ENCODE peak calls at places on chromosome 18, in nine cellular contexts. N is activated CD4-positive, alpha-beta memory T cell treated with anti-CD3 and anti-CD28 coated beads for 36 hours; T is AG08396; L is body of pancreas; M is 8988T; X is HepG2; H is Calu3; W is GM12865; Y is activated effector memory CD4-positive, alpha-beta T cell treated with anti-CD3 and anti-CD28 coated beads, Interleukin-2, amount 50 U/mL, for 16 hours. S is an unnamed sample.

GRCh38 chr18:35489913-35490490 is 7.8 kb downstream of the INO80C start:
- DNase-seq in H (no peak), W (no peak), N (no peak), Y (no peak), L (no peak), M (no peak), T (no peak), X (no peak), S (no peak)

GRCh38 chr18:61333271-61333745 is at the start of gene CDH20:
- DNase-seq in T (no peak), W (no peak), H (no peak), X (no peak), Y (no peak), M (no peak), N (no peak), L (no peak), S (no peak)

GRCh38 chr18:49008716-49009115 is 58.0 kb upstream of the SMAD7 start:
- DNase-seq in W (no peak), M (no peak), Y (no peak), L (no peak), N (no peak), T (no peak), H (no peak), X (no peak), S (no peak)

GRCh38 chr18:3595282-3596273 is 145.6 kb downstream of the TGIF1 start:
- DNase-seq in X (peak), W (peak), L (peak), N (peak), H (peak), Y (peak), T (no peak), M (no peak), S (no peak)

GRCh38 chr18:62209046-62209445 is 22.0 kb downstream of the RELCH start:
- DNase-seq in L (no peak), W (no peak), H (no peak), X (no peak), N (no peak), T (no peak), M (no peak), Y (no peak), S (no peak)

GRCh38 chr18:79512461-79513380 is 117.0 kb downstream of the NFATC1 start:
- DNase-seq in X (no peak), T (no peak), N (no peak), H (no peak), W (no peak), M (no peak), Y (peak), L (peak), S (no peak)

GRCh38 chr18:46386788-46387187 is 270.2 kb downstream of the LOXHD1 start:
- DNase-seq in N (no peak), L (no peak), T (no peak), W (no peak), X (no peak), M (no peak), H (no peak), Y (no peak), S (no peak)

GRCh38 chr18:9477509-9477908 is 2.2 kb downstream of the RALBP1 start:
- DNase-seq in M (no peak), H (no peak), Y (no peak), W (no peak), T (no peak), L (no peak), X (no peak), N (no peak), S (no peak)

GRCh38 chr18:62524443-62525200 is 1.8 kb downstream of the ZCCHC2 start:
- DNase-seq in X (no peak), W (peak), M (peak), T (peak), Y (peak), N (peak), L (peak), H (peak), S (peak)